ENCODE peak calls at places on chromosomes 1 and 21, in six cellular contexts. C, R, P, U, O and X are unnamed samples.

GRCh38 chr1:154459044-154459443 is 43.0 kb upstream of the TDRD10 start:
- DNase-seq in O (no peak), C (no peak), R (no peak), U (no peak), P (no peak), X (no peak)

GRCh38 chr1:117826551-117827078 is 102.8 kb downstream of the GDAP2 start:
- DNase-seq in O (no peak), R (peak), P (no peak), C (no peak), U (peak), X (peak)

GRCh38 chr1:97489834-97490233 is 431.0 kb downstream of the DPYD start:
- DNase-seq in C (no peak), O (no peak), P (no peak), U (no peak), R (peak), X (no peak)

GRCh38 chr1:59285691-59286090 is 11.2 kb upstream of the FGGY start:
- DNase-seq in U (no peak), C (no peak), P (no peak), R (peak), O (no peak), X (no peak)

GRCh38 chr1:48470506-48470905 is 1.5 kb downstream of the SPATA6 start:
- DNase-seq in C (no peak), U (peak), O (no peak), R (peak), P (no peak), X (no peak)

GRCh38 chr1:184597652-184598357 is 156.9 kb downstream of the EDEM3 start:
- DNase-seq in R (peak), O (no peak), U (no peak), P (no peak), C (no peak), X (no peak)

GRCh38 chr1:24062221-24062620 is 49.7 kb downstream of the MYOM3 start:
- DNase-seq in O (no peak), P (no peak), C (no peak), R (no peak), U (no peak), X (no peak)

GRCh38 chr1:160367516-160367900 is 637 bp downstream of the NHLH1 start:
- DNase-seq in O (no peak), R (no peak), P (no peak), C (no peak), U (no peak), X (no peak)

DNA sequence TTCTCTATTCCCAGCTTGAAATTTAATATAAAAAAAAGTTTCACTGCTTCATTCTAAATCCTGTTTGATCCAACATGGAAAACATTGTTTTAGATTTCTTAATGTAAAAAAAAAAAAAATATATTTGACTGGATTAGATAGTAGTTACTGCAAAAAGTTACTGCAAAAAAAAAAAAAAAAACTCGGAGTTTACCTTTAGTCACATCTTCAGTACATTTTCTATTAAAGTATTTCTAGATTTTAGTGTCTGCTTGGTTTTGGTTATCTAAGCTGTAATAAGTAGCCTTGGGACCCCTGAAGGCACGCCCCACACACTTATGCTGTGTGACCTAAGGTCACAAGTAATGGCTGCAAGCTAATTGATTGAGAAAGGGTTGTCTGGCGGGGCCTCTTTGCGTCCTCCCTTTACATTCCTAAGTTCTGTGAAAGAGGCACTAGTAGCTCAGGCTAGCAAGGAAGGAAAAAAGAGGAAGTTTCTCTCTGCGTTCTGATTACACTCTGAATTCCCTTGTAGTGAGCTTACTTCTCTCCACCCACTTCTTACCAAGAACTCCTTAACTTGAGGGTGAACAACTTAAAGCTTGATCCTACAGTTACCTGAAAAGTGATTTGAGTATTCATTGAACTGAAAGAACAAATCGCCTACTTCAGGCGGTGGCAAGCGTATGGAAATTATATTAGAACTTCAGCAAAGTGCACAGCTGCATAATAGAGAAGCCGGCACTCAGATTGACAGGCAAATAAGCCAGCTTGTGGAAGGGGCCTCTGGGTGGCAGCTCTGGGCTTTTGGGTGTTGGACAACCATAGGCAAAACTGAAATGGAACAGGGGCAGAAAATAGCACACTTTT is 464.2 kb downstream of the USP25 start:
- DNase-seq in R (peak), P (no peak), U (peak), C (peak), O (no peak), X (no peak)
- TF ChIP-seq CTCF in R (peak), P (no peak), U (peak), C (peak), O (no peak), X (no peak)

DNA sequence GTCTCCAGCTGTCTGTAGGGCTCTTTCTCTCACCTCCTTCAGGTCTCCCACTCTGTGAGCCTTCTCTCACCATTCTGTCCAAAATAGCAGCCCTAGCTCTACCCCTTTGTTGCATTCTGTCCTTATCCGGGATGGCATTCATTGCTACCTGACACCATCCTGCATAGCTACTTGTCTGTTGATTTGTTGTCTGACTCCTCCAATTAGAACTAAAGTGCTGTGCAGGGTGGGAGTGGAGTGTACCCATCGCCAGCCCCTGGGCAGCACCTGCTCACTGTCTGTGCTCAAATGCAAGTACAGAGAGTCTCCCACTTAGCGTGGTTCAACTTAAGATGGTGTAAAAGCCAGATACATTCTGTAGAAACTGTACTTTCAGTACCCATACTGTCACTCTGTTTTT is 8.9 kb downstream of the PGBD2 start:
- DNase-seq in O (no peak), R (no peak), P (no peak), U (no peak), C (no peak), X (no peak)
- TF ChIP-seq CTCF in O (no peak), R (no peak), P (no peak), U (no peak), C (no peak), X (no peak)

DNA sequence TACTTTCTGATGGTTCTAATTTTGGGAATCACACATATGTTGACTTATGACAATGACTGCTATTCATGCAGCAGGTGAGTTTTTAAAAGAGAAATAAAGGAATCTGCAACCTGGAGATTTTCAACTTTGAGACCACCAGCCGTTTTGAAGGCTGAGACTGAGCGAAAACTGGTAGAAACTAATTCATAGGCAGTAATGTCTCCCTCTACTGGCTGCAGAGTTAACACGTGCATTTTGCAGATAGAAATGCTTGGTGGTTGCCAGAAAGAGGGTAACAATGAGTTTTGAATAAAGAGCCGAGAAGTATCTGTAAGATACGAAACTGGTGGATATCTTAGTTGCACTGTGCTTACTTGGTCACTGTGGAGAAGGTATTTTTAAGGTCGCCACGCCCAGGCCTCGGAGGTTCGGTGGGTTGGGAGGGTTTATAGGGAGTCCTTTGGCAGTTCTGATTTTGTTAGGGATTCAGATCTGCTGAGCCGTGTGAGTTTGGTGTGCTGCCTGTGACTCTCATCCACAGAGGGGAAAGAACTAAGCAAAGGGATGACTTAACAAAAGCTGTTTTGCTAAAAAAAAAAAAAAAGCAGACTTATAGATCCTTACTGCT is 83.0 kb downstream of the RYR2 start:
- DNase-seq in O (no peak), U (no peak), C (peak), P (no peak), R (no peak), X (no peak)
- TF ChIP-seq CTCF in O (peak), U (no peak), C (peak), P (no peak), R (no peak), X (peak)

GRCh38 chr1:27005166-27005530 is 7.5 kb downstream of the TENT5B start:
- DNase-seq in R (no peak), C (no peak), O (no peak), P (no peak), U (no peak), X (no peak)

GRCh38 chr1:27004471-27005165 is 8.0 kb downstream of the TENT5B start:
- DNase-seq in C (peak), R (peak), O (no peak), U (no peak), P (no peak), X (no peak)

GRCh38 chr1:27003745-27004470 is 8.7 kb downstream of the TENT5B start:
- DNase-seq in P (no peak), C (peak), U (no peak), R (peak), O (no peak), X (no peak)

GRCh38 chr1:27006683-27007082 is 6.0 kb downstream of the TENT5B start:
- DNase-seq in C (no peak), O (no peak), U (no peak), P (no peak), R (peak), X (no peak)

DNA sequence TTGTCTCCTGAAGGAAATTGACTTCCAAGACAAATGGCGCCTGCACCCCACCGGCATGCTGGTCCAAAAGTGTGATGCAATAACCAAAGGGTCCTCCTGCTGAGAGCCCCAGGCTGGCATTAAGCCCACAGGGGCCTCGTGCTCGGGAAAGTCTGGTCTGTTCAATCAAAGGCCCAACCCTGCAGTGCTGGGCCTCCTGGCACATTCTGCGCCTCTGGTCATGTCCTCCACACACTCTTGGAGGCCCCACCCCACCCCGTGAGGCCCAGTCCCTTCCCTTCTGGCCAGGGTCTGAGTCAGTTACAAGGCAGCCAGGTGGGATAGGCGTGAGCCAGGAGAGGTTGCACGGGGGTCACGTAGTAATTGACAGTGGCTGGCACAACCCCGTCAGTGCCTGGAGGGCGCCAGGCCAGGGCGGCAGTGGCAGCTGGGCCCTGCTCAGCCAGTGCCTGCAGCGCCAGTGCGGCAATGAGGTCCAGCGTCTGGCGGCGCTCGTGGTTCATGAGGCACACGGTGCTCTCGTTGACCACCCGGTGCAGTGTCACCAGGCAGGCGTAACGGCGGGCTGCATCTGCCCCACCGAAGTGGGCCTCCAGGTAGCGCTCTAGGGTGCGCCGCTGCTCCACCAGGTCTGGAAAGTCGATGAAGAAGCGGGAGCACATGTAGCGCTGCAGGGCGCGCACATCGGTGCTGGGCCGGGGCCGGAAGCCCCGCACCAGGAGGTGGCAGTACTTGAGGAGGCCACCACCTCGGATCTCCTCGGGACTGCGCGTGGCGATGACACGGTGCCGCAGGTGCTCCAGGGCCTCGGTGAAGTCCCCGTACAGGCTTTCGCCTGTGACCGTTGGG is 6.8 kb downstream of the TENT5B start:
- DNase-seq in C (peak), U (no peak), R (peak), P (no peak), O (no peak), X (no peak)
- TF ChIP-seq CTCF in C (no peak), U (no peak), R (no peak), P (no peak), O (no peak), X (no peak)

GRCh38 chr21:40863839-40864238 is 16.9 kb upstream of the DSCAM start:
- DNase-seq in C (no peak), U (no peak), O (no peak), P (no peak), R (no peak), X (no peak)
- TF ChIP-seq CTCF in C (no peak), U (no peak), O (no peak), P (no peak), R (no peak), X (no peak)

GRCh38 chr1:2214541-2215241 is 13.4 kb upstream of the SKI start:
- DNase-seq in P (no peak), R (peak), U (peak), C (no peak), O (no peak), X (no peak)
- TF ChIP-seq CTCF in P (no peak), R (no peak), U (no peak), C (no peak), O (no peak), X (no peak)

GRCh38 chr1:15739745-15740144 is 2.6 kb upstream of the TMEM82 start:
- DNase-seq in C (no peak), P (no peak), U (no peak), O (no peak), R (no peak), X (no peak)
- TF ChIP-seq CTCF in C (no peak), P (no peak), U (no peak), O (peak), R (no peak), X (no peak)